ENCODE peak calls at places on chromosomes 7 and 10, in nine cellular contexts. W is left ventricle myocardium inferior; L is K562; C is HCT116; K is CD8-positive, alpha-beta T cell; Q is transverse colon; I is heart right ventricle; B is GM23338; A is spleen. X is an unnamed sample.
A peak's percentile ranks its signal among the peaks of the same experiment; 100 is the strongest.

GRCh38 chr10:132806126-132807061 is 20.4 kb upstream of the NKX6-2 start:
- DNase-seq in W (peak; percentile 9), L (no peak), C (no peak), K (no peak), Q (no peak), I (no peak), B (no peak), A (peak; percentile 71), X (no peak)

GRCh38 chr7:41886257-41886905 is 183.5 kb upstream of the INHBA start:
- DNase-seq in W (peak; percentile 28), L (no peak), C (no peak), K (no peak), Q (peak; percentile 47), I (peak; percentile 24), B (no peak), A (no peak), X (peak; percentile 10)

GRCh38 chr7:152424348-152425108 is 11.3 kb downstream of the KMT2C start:
- DNase-seq in W (no peak), L (no peak), C (no peak), K (no peak), Q (no peak), I (no peak), B (no peak), A (no peak), X (no peak)

GRCh38 chr10:130022501-130023299 is 58.6 kb upstream of the EBF3 start:
- DNase-seq in W (no peak), L (no peak), C (no peak), K (no peak), Q (no peak), I (no peak), B (no peak), A (peak; percentile 64), X (no peak)

GRCh38 chr7:154591544-154591943 is 411.4 kb downstream of the PAXIP1 start:
- DNase-seq in W (no peak), L (no peak), C (no peak), K (no peak), Q (no peak), I (peak; percentile 20), B (no peak), A (no peak), X (no peak)

GRCh38 chr10:124721295-124722052 is 22.7 kb downstream of the FAM53B start:
- DNase-seq in W (peak; percentile 67), L (no peak), C (no peak), K (no peak), Q (peak; percentile 55), I (peak; percentile 61), B (no peak), A (peak; percentile 81), X (peak; percentile 93)

GRCh38 chr10:60663850-60664249 is 114.4 kb upstream of the CDK1 start:
- DNase-seq in W (no peak), L (no peak), C (no peak), K (no peak), Q (no peak), I (no peak), B (no peak), A (no peak), X (no peak)

GRCh38 chr10:119401671-119402395 is 140.7 kb downstream of the RGS10 start:
- DNase-seq in W (peak; percentile 82), L (peak; percentile 41), C (peak; percentile 53), K (no peak), Q (peak; percentile 51), I (peak; percentile 82), B (no peak), A (no peak), X (peak; percentile 68)

GRCh38 chr10:71582019-71582418 is 137.6 kb downstream of the C10orf105 start:
- DNase-seq in W (no peak), L (peak; percentile 68), C (no peak), K (no peak), Q (no peak), I (peak; percentile 24), B (peak; percentile 53), A (no peak), X (no peak)

GRCh38 chr7:99224263-99224947 is 16.5 kb upstream of the KPNA7 start:
- DNase-seq in W (no peak), L (peak; percentile 69), C (peak; percentile 37), K (no peak), Q (peak; percentile 42), I (no peak), B (no peak), A (no peak), X (peak; percentile 49)

GRCh38 chr7:120725376-120726039 is 132.4 kb downstream of the TSPAN12 start:
- DNase-seq in W (no peak), L (peak; percentile 35), C (peak; percentile 43), K (no peak), Q (no peak), I (no peak), B (peak; percentile 82), A (no peak), X (no peak)

GRCh38 chr10:93383562-93383981 is 98.6 kb downstream of the MYOF start:
- DNase-seq in W (no peak), L (no peak), C (no peak), K (no peak), Q (no peak), I (peak; percentile 25), B (no peak), A (no peak), X (no peak)

GRCh38 chr7:101125989-101126650 is 784 bp upstream of the SERPINE1 start:
- DNase-seq in W (peak; percentile 78), L (no peak), C (no peak), K (no peak), Q (peak; percentile 23), I (peak; percentile 71), B (no peak), A (no peak), X (peak; percentile 16)
- H3K4me1 ChIP-seq in W (peaks cover 55% of the 10 kb centered on the region), L (peaks cover 42% of the 10 kb centered on the region), C (peaks cover 56% of the 10 kb centered on the region), K (peaks cover 18% of the 10 kb centered on the region), Q (peaks cover 28% of the 10 kb centered on the region), I (peaks cover 68% of the 10 kb centered on the region), B (peaks cover 38% of the 10 kb centered on the region), A (peaks cover 58% of the 10 kb centered on the region), X (peaks cover 22% of the 10 kb centered on the region)

DNA sequence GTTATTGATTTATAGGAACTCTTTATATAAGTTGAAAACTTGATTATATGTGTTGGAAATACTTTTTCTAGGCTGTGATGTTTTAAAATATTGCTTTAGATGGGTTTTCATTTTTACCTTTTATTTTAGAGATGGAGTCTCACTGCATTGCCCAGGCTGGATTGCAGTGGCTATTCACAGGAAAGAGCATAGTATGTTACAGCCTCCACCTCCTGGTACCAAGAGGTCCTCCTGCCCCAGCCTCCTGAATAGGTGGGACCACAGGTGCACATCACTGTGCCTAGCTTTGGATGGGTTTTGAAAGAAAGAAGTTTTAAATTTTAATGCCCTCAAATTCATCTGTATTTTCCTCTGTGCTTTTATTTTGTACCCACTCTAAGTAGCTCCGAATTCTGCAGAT is 105.4 kb downstream of the TCF7L2 start:
- DNase-seq in W (no peak), L (no peak), C (no peak), K (no peak), Q (no peak), I (no peak), B (no peak), A (no peak), X (no peak)
- H3K4me1 ChIP-seq in W (peaks cover 75% of the 10 kb centered on the region), L (peaks cover 24% of the 10 kb centered on the region), C (peaks cover 61% of the 10 kb centered on the region), K (peaks cover 21% of the 10 kb centered on the region), Q (peaks cover 28% of the 10 kb centered on the region), I (peaks cover 71% of the 10 kb centered on the region), B (peaks cover 95% of the 10 kb centered on the region), A (peaks cover 61% of the 10 kb centered on the region), X (peaks cover 37% of the 10 kb centered on the region)

DNA sequence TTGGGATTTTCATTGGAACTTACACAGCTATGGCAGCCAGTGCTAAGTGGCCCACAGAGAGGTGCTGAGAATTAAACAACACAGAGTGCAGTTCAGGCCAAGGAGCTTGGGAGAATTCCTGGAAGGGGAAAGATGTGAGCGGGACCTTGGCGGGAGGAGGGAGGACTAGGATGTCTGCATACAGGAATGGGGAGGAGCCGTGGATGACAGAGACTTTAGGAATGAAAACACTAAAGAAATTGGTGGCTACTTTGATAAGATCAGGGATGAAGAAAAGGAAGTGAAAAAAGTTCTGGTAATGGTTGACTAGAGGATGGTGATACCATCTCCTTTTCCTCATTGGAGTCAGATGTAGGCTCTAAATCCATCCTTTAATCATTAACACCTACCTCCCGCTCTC is 234.2 kb upstream of the FZD8 start:
- DNase-seq in W (no peak), L (no peak), C (no peak), K (no peak), Q (no peak), I (no peak), B (no peak), A (no peak), X (no peak)
- H3K4me1 ChIP-seq in W (peaks cover 17% of the 10 kb centered on the region), L (no peaks in the 10 kb centered on the region), C (no peaks in the 10 kb centered on the region), K (no peaks in the 10 kb centered on the region), Q (peaks cover 9% of the 10 kb centered on the region), I (peaks cover 19% of the 10 kb centered on the region), B (peaks cover 31% of the 10 kb centered on the region), A (no peaks in the 10 kb centered on the region), X (no peaks in the 10 kb centered on the region)

GRCh38 chr7:55085511-55086412 is 66.9 kb downstream of the EGFR start:
- DNase-seq in W (no peak), L (no peak), C (no peak), K (no peak), Q (no peak), I (no peak), B (no peak), A (no peak), X (no peak)
- H3K4me1 ChIP-seq in W (peaks cover 54% of the 10 kb centered on the region), L (no peaks in the 10 kb centered on the region), C (peaks cover 49% of the 10 kb centered on the region), K (peaks cover 8% of the 10 kb centered on the region), Q (peaks cover 16% of the 10 kb centered on the region), I (peaks cover 48% of the 10 kb centered on the region), B (no peaks in the 10 kb centered on the region), A (peaks cover 43% of the 10 kb centered on the region), X (peaks cover 46% of the 10 kb centered on the region)